ENCODE peak calls at places on chromosomes 2 and 18, in five cellular contexts. Q is pancreas, N is Peyer's patch, M is HFFc6, W is heart right ventricle. Y is an unnamed sample.

GRCh38 chr2:101766337-101766736 is 68.8 kb downstream of the MAP4K4 start:
- DNase-seq in W (no peak), Q (no peak), N (no peak), M (no peak), Y (no peak)

GRCh38 chr2:148642891-148643416 is 1.6 kb upstream of the EPC2 start:
- DNase-seq in W (peak; percentile 22), N (peak; percentile 31), M (no peak), Q (no peak), Y (no peak)

GRCh38 chr2:69390001-69390400 is 3.0 kb upstream of the GFPT1 start:
- DNase-seq in Q (no peak), N (no peak), M (no peak), W (no peak), Y (no peak)

GRCh38 chr18:67290421-67290820 is 226.1 kb downstream of the DSEL start:
- DNase-seq in W (no peak), M (no peak), N (no peak), Q (no peak), Y (no peak)

GRCh38 chr2:45957533-45958227 is 306.2 kb downstream of the PRKCE start:
- DNase-seq in N (no peak), W (no peak), M (no peak), Q (no peak), Y (no peak)

GRCh38 chr2:144438722-144439508 is 81.0 kb downstream of the ZEB2 start:
- DNase-seq in W (no peak), Q (no peak), N (no peak), M (no peak), Y (no peak)

GRCh38 chr2:12929806-12930205 is 213.1 kb downstream of the TRIB2 start:
- DNase-seq in Q (no peak), M (no peak), W (no peak), N (no peak), Y (no peak)

GRCh38 chr18:50879302-50880107 is 587 bp downstream of the ME2 start:
- DNase-seq in N (peak; percentile 20), W (peak; percentile 33), Q (peak; percentile 20), M (peak; percentile 57), Y (no peak)

GRCh38 chr2:53632714-53633113 is 134.9 kb upstream of the CHAC2 start:
- DNase-seq in M (peak; percentile 87), Q (no peak), N (no peak), W (no peak), Y (no peak)

GRCh38 chr2:113977660-113978523 is 88.0 kb downstream of the ACTR3 start:
- DNase-seq in M (no peak), W (no peak), N (no peak), Q (peak; percentile 61), Y (no peak)

GRCh38 chr2:205119141-205119540 is 563.2 kb upstream of the NRP2 start:
- DNase-seq in Q (no peak), N (no peak), M (no peak), W (no peak), Y (no peak)

GRCh38 chr2:64362562-64363026 is 91.4 kb upstream of the LGALSL start:
- DNase-seq in Q (peak; percentile 76), M (no peak), W (no peak), N (no peak), Y (no peak)

GRCh38 chr18:76346490-76347130 is 148.4 kb downstream of the ZNF516 start:
- DNase-seq in N (no peak), M (no peak), Q (no peak), W (no peak), Y (no peak)

GRCh38 chr18:79591040-79591308 is 88.6 kb upstream of the CTDP1 start:
- DNase-seq in N (no peak), M (no peak), W (no peak), Q (no peak), Y (no peak)

GRCh38 chr2:239302083-239302807 is 98.6 kb downstream of the HDAC4 start:
- DNase-seq in M (no peak), N (no peak), Q (no peak), W (no peak), Y (no peak)

GRCh38 chr2:200199005-200199404 is 107.5 kb upstream of the SPATS2L start:
- DNase-seq in Q (no peak), M (no peak), N (no peak), W (no peak), Y (no peak)

GRCh38 chr2:135168119-135168872 is 116.2 kb downstream of the RAB3GAP1 start:
- DNase-seq in M (no peak), W (no peak), N (no peak), Q (no peak), Y (no peak)

GRCh38 chr18:66043009-66043408 is 292.2 kb downstream of the CDH7 start:
- DNase-seq in M (no peak), Q (no peak), N (no peak), W (no peak), Y (no peak)

GRCh38 chr2:235956281-235956970 is 211.8 kb downstream of the GBX2 start:
- DNase-seq in M (no peak), Q (no peak), W (no peak), N (no peak), Y (no peak)

GRCh38 chr18:43405097-43405496 is 127.8 kb upstream of the SYT4 start:
- DNase-seq in Q (no peak), N (no peak), W (no peak), M (no peak), Y (no peak)

GRCh38 chr18:78228974-78229373 is 750.6 kb upstream of the SALL3 start:
- DNase-seq in Q (no peak), W (no peak), M (no peak), N (no peak), Y (no peak)
- TF ChIP-seq CTCF in Q (no peak), W (no peak), M (no peak), N (no peak), Y (no peak)

GRCh38 chr2:192741889-192742288 is 547.2 kb upstream of the TMEFF2 start:
- DNase-seq in N (no peak), Q (no peak), M (no peak), W (no peak), Y (no peak)
- TF ChIP-seq CTCF in N (no peak), Q (no peak), M (no peak), W (no peak), Y (no peak)

DNA sequence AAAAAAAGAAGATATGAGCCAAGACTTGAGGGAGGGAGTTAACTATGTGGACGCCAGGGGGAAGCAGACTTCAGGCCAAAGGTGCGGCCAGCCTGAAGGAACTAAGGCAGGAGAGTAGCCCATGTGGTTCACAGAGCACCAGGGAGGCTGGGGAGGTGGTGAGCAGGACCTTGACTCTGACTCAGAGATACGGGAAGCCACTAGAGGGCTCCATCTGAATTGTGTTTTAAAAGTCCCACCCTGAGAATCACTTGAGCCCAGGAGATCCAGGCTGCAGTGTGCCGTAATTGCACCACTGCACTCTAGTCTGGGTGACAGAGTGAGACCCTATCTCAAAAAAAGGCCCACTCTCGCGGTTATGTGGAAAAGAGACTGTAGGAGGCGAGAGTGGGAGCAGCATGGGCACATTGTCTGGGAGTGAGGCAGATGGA is 12.3 kb downstream of the CEP192 start:
- DNase-seq in M (peak; percentile 82), W (peak; percentile 18), Q (no peak), N (no peak), Y (no peak)
- TF ChIP-seq CTCF in M (peak; percentile 80), W (peak; percentile 60), Q (no peak), N (peak; percentile 32), Y (no peak)

GRCh38 chr2:163887182-163887581 is 151.4 kb upstream of the FIGN start:
- DNase-seq in M (no peak), W (no peak), N (no peak), Q (no peak), Y (no peak)
- TF ChIP-seq CTCF in M (peak; percentile 70), W (no peak), N (no peak), Q (peak; percentile 15), Y (no peak)

Y was measured in activated B cell treated with CpG ODN at 0.5 μM for 24 hours.